ENCODE peak calls at places on chromosomes 7 and 10, in nine cellular contexts. X, Z, S, R, M, D, Y, T and L are unnamed samples.
A peak's percentile ranks its signal among the peaks of the same experiment; 100 is the strongest.

GRCh38 chr7:57178768-57179139 is 46.5 kb upstream of the ZNF479 start:
- DNase-seq in X (no peak), S (no peak), T (no peak), R (no peak), Z (no peak), Y (no peak), M (no peak), D (no peak), L (no peak)

GRCh38 chr10:30984563-30985328 is 46.9 kb downstream of the ZNF438 start:
- DNase-seq in T (no peak), Z (no peak), X (no peak), M (peak; percentile 59), D (no peak), R (no peak), Y (no peak), S (no peak), L (no peak)

GRCh38 chr10:8042864-8043568 is 11.5 kb upstream of the GATA3 start:
- DNase-seq in M (no peak), S (no peak), Y (no peak), D (no peak), X (no peak), R (no peak), Z (no peak), T (no peak), L (no peak)

GRCh38 chr7:146557971-146558469 is 441.4 kb downstream of the CNTNAP2 start:
- DNase-seq in D (no peak), Y (no peak), M (no peak), Z (no peak), T (no peak), S (no peak), R (no peak), X (no peak), L (no peak)

GRCh38 chr10:79127151-79127961 is 58.6 kb downstream of the ZMIZ1 start:
- DNase-seq in T (no peak), X (peak; percentile 60), Y (peak; percentile 61), S (peak; percentile 52), M (peak; percentile 90), R (peak; percentile 79), Z (peak; percentile 67), D (no peak), L (no peak)

GRCh38 chr10:59977486-59977885 is 71.1 kb upstream of the CCDC6 start:
- DNase-seq in Y (no peak), D (no peak), Z (no peak), R (no peak), S (no peak), X (no peak), T (no peak), M (no peak), L (no peak)

GRCh38 chr7:104231054-104232046 is 23.5 kb upstream of the ORC5 start:
- DNase-seq in S (peak; percentile 82), M (peak; percentile 58), D (peak; percentile 24), Y (peak; percentile 30), R (peak; percentile 26), T (peak; percentile 30), X (peak; percentile 43), Z (peak; percentile 30), L (no peak)

GRCh38 chr10:67607472-67607871 is 88.5 kb downstream of the CTNNA3 start:
- DNase-seq in T (no peak), Z (no peak), S (no peak), X (no peak), D (no peak), Y (no peak), R (no peak), M (no peak), L (no peak)

GRCh38 chr7:3162286-3162685 is 118.6 kb upstream of the CARD11 start:
- DNase-seq in T (no peak), M (peak; percentile 35), Z (no peak), Y (no peak), X (no peak), S (no peak), R (no peak), D (no peak), L (no peak)

GRCh38 chr7:69067397-69067796 is 530.9 kb upstream of the AUTS2 start:
- DNase-seq in M (no peak), R (no peak), T (no peak), D (no peak), S (peak; percentile 47), X (peak; percentile 24), Y (no peak), Z (no peak), L (no peak)

GRCh38 chr10:132539431-132539839 is 1.8 kb downstream of the INPP5A start:
- DNase-seq in Z (no peak), M (no peak), D (no peak), R (no peak), Y (peak; percentile 19), S (no peak), T (no peak), X (no peak), L (no peak)

GRCh38 chr7:322111-322671 is 32.2 kb downstream of the FOXL3 start:
- DNase-seq in M (peak; percentile 28), T (no peak), R (peak; percentile 46), D (peak; percentile 76), S (peak; percentile 77), Z (peak; percentile 92), X (peak; percentile 78), Y (peak; percentile 92), L (no peak)

GRCh38 chr7:95066736-95067530 is 159.5 kb downstream of the PPP1R9A start:
- DNase-seq in R (no peak), S (no peak), D (no peak), T (no peak), Y (no peak), M (peak; percentile 74), Z (no peak), X (peak; percentile 54), L (peak; percentile 51)

GRCh38 chr10:23448802-23449570 is 10.1 kb downstream of the OTUD1 start:
- DNase-seq in Y (no peak), Z (no peak), D (peak; percentile 5), R (no peak), T (no peak), S (no peak), X (no peak), M (peak; percentile 78), L (no peak)

GRCh38 chr7:149496642-149497391 is 792 bp downstream of the ZNF746 start:
- DNase-seq in S (peak; percentile 47), T (no peak), Y (peak; percentile 58), D (peak; percentile 45), X (peak; percentile 23), R (peak; percentile 56), M (peak; percentile 58), Z (peak; percentile 58), L (no peak)

GRCh38 chr7:112433289-112433688 is 17.0 kb upstream of the IFRD1 start:
- DNase-seq in D (no peak), R (no peak), X (no peak), M (no peak), Y (no peak), Z (no peak), S (no peak), T (no peak), L (no peak)
- H3K4me3 ChIP-seq in D (no peak overlapping the region), R (no peak overlapping the region), X (no peak overlapping the region), M (no peak overlapping the region), Y (no peak overlapping the region), Z (no peak overlapping the region), S (no peak overlapping the region), T (no peak overlapping the region), L (no peak overlapping the region)

DNA sequence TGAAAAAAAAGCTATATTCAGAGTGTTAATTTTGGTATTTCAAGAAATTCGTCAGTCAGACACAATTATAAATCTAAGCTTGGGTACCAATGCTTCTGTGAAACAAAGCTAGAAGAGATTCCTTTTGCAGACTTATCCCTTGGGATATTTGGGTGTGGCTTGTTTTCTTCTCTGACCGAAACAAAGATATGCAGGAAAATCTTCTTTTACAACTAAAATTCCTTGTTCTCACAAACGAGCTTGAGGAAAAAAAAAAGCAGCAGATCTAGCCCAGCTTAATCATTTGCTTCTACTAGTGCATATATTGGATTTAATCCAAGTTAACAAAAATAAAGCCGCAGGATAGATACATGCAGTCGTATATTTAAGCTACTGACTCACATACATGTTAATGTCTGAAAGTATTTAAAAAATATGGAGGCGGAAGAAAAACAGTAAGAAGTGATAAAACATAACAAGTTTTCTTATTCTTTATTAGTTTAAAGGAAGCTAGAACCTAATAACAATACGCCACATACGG is 104.2 kb downstream of the PRTFDC1 start:
- DNase-seq in Z (no peak), M (no peak), X (no peak), D (no peak), Y (no peak), S (no peak), T (no peak), R (no peak), L (no peak)
- H3K4me3 ChIP-seq in Z (no peak overlapping the region), M (peak overlapping the region; percentile 23), X (no peak overlapping the region), D (no peak overlapping the region), Y (no peak overlapping the region), S (no peak overlapping the region), T (no peak overlapping the region), R (no peak overlapping the region), L (no peak overlapping the region)

GRCh38 chr7:50655490-50655889 is 90.3 kb upstream of the DDC start:
- DNase-seq in X (no peak), T (no peak), Z (no peak), R (no peak), S (no peak), Y (no peak), M (no peak), D (no peak), L (no peak)

GRCh38 chr7:50655020-50655419 is 89.8 kb upstream of the DDC start:
- DNase-seq in S (no peak), R (no peak), Y (no peak), T (no peak), Z (no peak), D (no peak), M (no peak), X (no peak), L (no peak)

GRCh38 chr7:50653116-50653854 is 88.1 kb upstream of the DDC start:
- DNase-seq in X (no peak), T (no peak), M (peak; percentile 72), Y (peak; percentile 35), D (no peak), S (no peak), R (peak; percentile 80), Z (no peak), L (no peak)

GRCh38 chr7:50652400-50653115 is 87.4 kb upstream of the DDC start:
- DNase-seq in Y (no peak), S (no peak), R (no peak), M (no peak), T (no peak), Z (no peak), D (no peak), X (no peak), L (no peak)

GRCh38 chr7:50653997-50654425 is 88.8 kb upstream of the DDC start:
- DNase-seq in Z (peak; percentile 51), M (no peak), S (no peak), X (no peak), R (peak; percentile 90), D (no peak), T (no peak), Y (peak; percentile 59), L (no peak)
- H3K4me3 ChIP-seq in Z (no peak overlapping the region), M (peak overlapping the region; percentile 44), S (no peak overlapping the region), X (no peak overlapping the region), R (no peak overlapping the region), D (no peak overlapping the region), T (no peak overlapping the region), Y (no peak overlapping the region), L (no peak overlapping the region)

GRCh38 chr10:15348579-15348978 is 22.5 kb downstream of the FAM171A1 start:
- DNase-seq in T (no peak), D (no peak), Z (no peak), X (peak; percentile 38), Y (no peak), R (no peak), M (no peak), S (no peak), L (no peak)
- H3K4me3 ChIP-seq in T (peak overlapping the region; percentile 41), D (no peak overlapping the region), Z (peak overlapping the region; percentile 20), X (no peak overlapping the region), Y (peak overlapping the region; percentile 22), R (peak overlapping the region; percentile 29), M (peak overlapping the region; percentile 81), S (no peak overlapping the region), L (no peak overlapping the region)

GRCh38 chr10:14366760-14367159 is 36.0 kb upstream of the FRMD4A start:
- DNase-seq in M (no peak), T (no peak), D (no peak), S (no peak), Z (no peak), R (no peak), Y (no peak), X (no peak), L (no peak)
- H3K4me3 ChIP-seq in M (no peak overlapping the region), T (no peak overlapping the region), D (no peak overlapping the region), S (no peak overlapping the region), Z (no peak overlapping the region), R (no peak overlapping the region), Y (no peak overlapping the region), X (no peak overlapping the region), L (no peak overlapping the region)